ENCODE peak calls at places on chromosomes 12 and 14, in five cellular contexts. I is MM.1S; D is dorsolateral prefrontal cortex; Y is A549; V is naive thymus-derived CD4-positive, alpha-beta T cell. C is an unnamed sample.

GRCh38 chr14:51321036-51321435 is 81.0 kb downstream of the TMX1 start:
- DNase-seq in I (no peak), D (no peak), Y (no peak), V (no peak), C (no peak)

GRCh38 chr14:90900712-90901111 is 84.5 kb upstream of the TTC7B start:
- DNase-seq in I (no peak), D (no peak), Y (no peak), V (no peak), C (no peak)

GRCh38 chr12:93704625-93705024 is 27.4 kb downstream of the CRADD start:
- DNase-seq in I (no peak), D (no peak), Y (no peak), V (no peak), C (no peak)

GRCh38 chr12:69906411-69907216 is 81.6 kb downstream of the MYRFL start:
- DNase-seq in I (no peak), D (no peak), Y (no peak), V (no peak), C (no peak)

GRCh38 chr14:104434214-104435076 is 145.1 kb upstream of the C14orf180 start:
- DNase-seq in I (no peak), D (no peak), Y (no peak), V (no peak), C (no peak)

GRCh38 chr12:51923506-51924365 is 16.4 kb downstream of the ACVRL1 start:
- DNase-seq in I (peak; percentile 26), D (no peak), Y (no peak), V (peak; percentile 54), C (no peak)

GRCh38 chr12:108839011-108839889 is 18.1 kb downstream of the SSH1 start:
- DNase-seq in I (no peak), D (no peak), Y (no peak), V (no peak), C (no peak)

GRCh38 chr12:116059901-116060300 is 217.6 kb downstream of the MED13L start:
- DNase-seq in I (no peak), D (no peak), Y (no peak), V (no peak), C (no peak)

GRCh38 chr12:85621041-85621440 is 215.2 kb downstream of the RASSF9 start:
- DNase-seq in I (no peak), D (no peak), Y (no peak), V (no peak), C (no peak)

GRCh38 chr12:43882578-43883178 is 46.8 kb downstream of the TMEM117 start:
- DNase-seq in I (peak; percentile 46), D (no peak), Y (peak; percentile 75), V (no peak), C (no peak)

GRCh38 chr14:105533811-105534498 is 7.6 kb downstream of the TMEM121 start:
- DNase-seq in I (no peak), D (no peak), Y (no peak), V (no peak), C (no peak)

GRCh38 chr12:86421333-86421732 is 165.1 kb upstream of the MGAT4C start:
- DNase-seq in I (no peak), D (no peak), Y (no peak), V (no peak), C (peak; percentile 66)

GRCh38 chr12:25957898-25958253 is 606 bp upstream of the RASSF8 start:
- DNase-seq in I (peak; percentile 15), D (peak; percentile 45), Y (no peak), V (no peak), C (no peak)

GRCh38 chr14:44955528-44955927 is 6.2 kb downstream of the KLHL28 start:
- DNase-seq in I (no peak), D (no peak), Y (no peak), V (no peak), C (no peak)

GRCh38 chr12:3377056-3377455 is 113.9 kb upstream of the PRMT8 start:
- DNase-seq in I (no peak), D (no peak), Y (no peak), V (no peak), C (no peak)

GRCh38 chr12:1083086-1083887 is 92.3 kb downstream of the ERC1 start:
- DNase-seq in I (no peak), D (peak; percentile 22), Y (no peak), V (no peak), C (no peak)

GRCh38 chr14:81436296-81437138 is 36.4 kb upstream of the STON2 start:
- DNase-seq in I (peak; percentile 54), D (peak; percentile 60), Y (peak; percentile 58), V (peak; percentile 31), C (peak; percentile 72)

GRCh38 chr12:2624543-2625266 is 170.1 kb upstream of the FKBP4 start:
- DNase-seq in I (no peak), D (no peak), Y (peak; percentile 55), V (no peak), C (no peak)

GRCh38 chr14:38761033-38761432 is 342.0 kb downstream of the SEC23A start:
- DNase-seq in I (no peak), D (no peak), Y (no peak), V (no peak), C (no peak)

GRCh38 chr12:121060149-121061001 is 21.3 kb upstream of the OASL start:
- DNase-seq in I (peak; percentile 80), D (no peak), Y (peak; percentile 76), V (peak; percentile 28), C (no peak)

GRCh38 chr14:45252356-45253069 is 489 bp downstream of the MIS18BP1 start:
- DNase-seq in I (no peak), D (no peak), Y (peak; percentile 38), V (no peak), C (no peak)

GRCh38 chr12:50641566-50641965 is 122.3 kb upstream of the ATF1 start:
- DNase-seq in I (no peak), D (no peak), Y (no peak), V (no peak), C (no peak)

GRCh38 chr12:120744922-120745493 is 19.4 kb downstream of the ACADS start:
- DNase-seq in I (no peak), D (no peak), Y (no peak), V (no peak), C (no peak)

GRCh38 chr12:23851602-23852001 is 97.9 kb downstream of the SOX5 start:
- DNase-seq in I (no peak), D (no peak), Y (no peak), V (no peak), C (no peak)

GRCh38 chr12:43148711-43149110 is 403.3 kb downstream of the ADAMTS20 start:
- DNase-seq in I (no peak), D (no peak), Y (no peak), V (no peak), C (no peak)

GRCh38 chr12:29350080-29350479 is 30.9 kb downstream of the ERGIC2 start:
- DNase-seq in I (no peak), D (no peak), Y (peak; percentile 22), V (no peak), C (no peak)

GRCh38 chr12:48349471-48349870 is 1.2 kb downstream of the ZNF641 start:
- DNase-seq in I (no peak), D (no peak), Y (no peak), V (no peak), C (no peak)

GRCh38 chr12:94145231-94145979 is 3.0 kb upstream of the PLXNC1 start:
- DNase-seq in I (peak; percentile 22), D (no peak), Y (peak; percentile 42), V (no peak), C (peak; percentile 85)

GRCh38 chr12:130142736-130143135 is 19.5 kb upstream of the FZD10 start:
- DNase-seq in I (no peak), D (no peak), Y (no peak), V (no peak), C (no peak)

C was measured in posterior cingulate gyrus.